ENCODE peak calls at places on chromosomes 1 and 21, in five cellular contexts. N is GM23338, V is SK-N-SH, K is K562, J is HepG2. B is an unnamed sample.

GRCh38 chr1:40929145-40929544 is 50.4 kb upstream of the CTPS1 start:
- DNase-seq in N (no peak), V (no peak), K (no peak), J (no peak), B (no peak)

GRCh38 chr1:202587859-202588480 is 122.3 kb downstream of the SYT2 start:
- DNase-seq in N (no peak), V (no peak), K (no peak), J (no peak), B (no peak)

GRCh38 chr21:46253610-46254124 is 25.1 kb upstream of the LSS start:
- DNase-seq in N (peak; percentile 21), V (no peak), K (peak; percentile 60), J (no peak), B (peak; percentile 7)

GRCh38 chr21:35211767-35212166 is 162.7 kb upstream of the RUNX1 start:
- DNase-seq in N (no peak), V (no peak), K (no peak), J (no peak), B (no peak)

GRCh38 chr1:46248122-46248920 is 758 bp downstream of the RAD54L start:
- DNase-seq in N (peak; percentile 85), V (peak; percentile 55), K (peak; percentile 74), J (peak; percentile 62), B (peak; percentile 17)

GRCh38 chr1:30724175-30724574 is 790 bp upstream of the MATN1 start:
- DNase-seq in N (peak; percentile 35), V (no peak), K (no peak), J (no peak), B (no peak)

GRCh38 chr21:17467829-17468228 is 45.0 kb upstream of the CXADR start:
- DNase-seq in N (peak; percentile 17), V (no peak), K (no peak), J (peak; percentile 66), B (no peak)

GRCh38 chr1:163834778-163835177 is 513.0 kb downstream of the NUF2 start:
- DNase-seq in N (no peak), V (no peak), K (no peak), J (no peak), B (no peak)

GRCh38 chr1:29236993-29237905 is 927 bp downstream of the PTPRU start:
- DNase-seq in N (peak; percentile 57), V (peak; percentile 79), K (peak; percentile 53), J (peak; percentile 34), B (peak; percentile 31)

GRCh38 chr1:153929433-153929825 is 6.7 kb upstream of the GATAD2B start:
- DNase-seq in N (no peak), V (peak; percentile 10), K (no peak), J (no peak), B (no peak)

GRCh38 chr1:172489847-172490246 is 43.1 kb upstream of the SUCO start:
- DNase-seq in N (no peak), V (no peak), K (no peak), J (no peak), B (no peak)

GRCh38 chr1:155078496-155079209 is at the start of gene EFNA3:
- DNase-seq in N (peak; percentile 78), V (peak; percentile 98), K (peak; percentile 98), J (no peak), B (peak; percentile 65)

GRCh38 chr21:44789880-44790279 is 11.7 kb downstream of the UBE2G2 start:
- DNase-seq in N (no peak), V (no peak), K (no peak), J (no peak), B (no peak)

GRCh38 chr1:54081306-54082270 is 28.2 kb downstream of the TCEANC2 start:
- DNase-seq in N (peak; percentile 97), V (peak; percentile 57), K (peak; percentile 85), J (peak; percentile 87), B (peak; percentile 59)

GRCh38 chr1:10617931-10618885 is 143.5 kb downstream of the PEX14 start:
- DNase-seq in N (no peak), V (no peak), K (no peak), J (no peak), B (no peak)

GRCh38 chr21:45220106-45220505 is 67.6 kb downstream of the POFUT2 start:
- DNase-seq in N (no peak), V (no peak), K (no peak), J (no peak), B (no peak)

GRCh38 chr1:9249534-9250335 is 15.2 kb downstream of the H6PD start:
- DNase-seq in N (peak; percentile 85), V (peak; percentile 76), K (peak; percentile 63), J (peak; percentile 79), B (peak; percentile 41)

GRCh38 chr1:205396972-205397616 is 24.8 kb downstream of the LEMD1 start:
- DNase-seq in N (peak; percentile 92), V (peak; percentile 75), K (peak; percentile 76), J (peak; percentile 64), B (peak; percentile 35)

DNA sequence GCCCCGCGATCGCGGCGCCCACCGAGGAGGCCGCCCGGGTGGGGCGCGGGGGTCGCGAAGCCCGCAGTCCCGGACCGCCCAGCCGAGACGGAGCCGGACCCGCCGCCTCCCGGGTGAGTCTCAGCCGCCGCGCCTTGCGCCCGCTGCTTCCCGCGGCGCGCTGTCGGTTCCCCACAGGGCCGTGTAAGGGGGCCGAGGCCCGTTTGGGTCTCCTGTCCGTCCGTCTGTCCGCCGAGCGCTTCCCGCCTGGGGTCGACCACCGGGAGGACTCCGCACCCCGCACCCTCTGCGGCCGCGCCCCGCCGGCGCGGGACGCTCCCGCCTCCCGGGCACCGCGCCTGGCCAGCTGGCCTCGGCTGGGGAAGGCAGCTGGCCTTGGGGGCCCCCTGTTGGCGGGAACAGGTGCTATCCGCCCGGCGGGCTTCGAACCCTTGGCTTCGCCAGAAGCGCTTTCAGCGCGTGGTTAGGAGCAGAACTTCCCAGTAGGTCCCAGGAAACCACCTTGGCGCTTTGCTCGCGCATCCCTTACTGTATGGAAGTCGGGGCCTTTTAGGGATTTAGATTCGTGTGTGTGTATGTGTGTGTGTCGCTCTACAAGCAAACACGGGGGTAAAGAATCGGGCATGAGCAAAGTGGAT is 414 bp downstream of the TMEM51 start:
- DNase-seq in N (peak; percentile 81), V (peak; percentile 84), K (peak; percentile 81), J (no peak), B (peak; percentile 70)
- TF ChIP-seq POLR2AphosphoS5 in N (no peak), V (no peak), K (no peak), J (no peak), B (no peak)

GRCh38 chr1:2267862-2268261 is 39.7 kb downstream of the SKI start:
- DNase-seq in N (no peak), V (no peak), K (no peak), J (no peak), B (no peak)

GRCh38 chr1:2269193-2269921 is 41.2 kb downstream of the SKI start:
- DNase-seq in N (no peak), V (no peak), K (no peak), J (no peak), B (no peak)

GRCh38 chr1:2268285-2269056 is 40.4 kb downstream of the SKI start:
- DNase-seq in N (no peak), V (no peak), K (no peak), J (no peak), B (no peak)

GRCh38 chr1:2267051-2267830 is 39.1 kb downstream of the SKI start:
- DNase-seq in N (no peak), V (no peak), K (no peak), J (no peak), B (no peak)

GRCh38 chr1:2266301-2266967 is 38.3 kb downstream of the SKI start:
- DNase-seq in N (no peak), V (no peak), K (no peak), J (no peak), B (no peak)
- H3K79me2 ChIP-seq in N (peaks cover 96% of the 10 kb centered on the region), V (peaks cover 91% of the 10 kb centered on the region), K (peaks cover 96% of the 10 kb centered on the region), J (peaks cover 91% of the 10 kb centered on the region), B (peaks cover 98% of the 10 kb centered on the region)

GRCh38 chr1:110237406-110238152 is 27.5 kb downstream of the KCNC4 start:
- DNase-seq in N (no peak), V (no peak), K (peak; percentile 33), J (no peak), B (no peak)

GRCh38 chr1:110233861-110234260 is 23.7 kb downstream of the KCNC4 start:
- DNase-seq in N (no peak), V (no peak), K (no peak), J (no peak), B (no peak)

GRCh38 chr1:110234691-110235090 is 24.6 kb downstream of the KCNC4 start:
- DNase-seq in N (no peak), V (no peak), K (no peak), J (no peak), B (no peak)

GRCh38 chr1:110235181-110235838 is 25.2 kb downstream of the KCNC4 start:
- DNase-seq in N (no peak), V (peak; percentile 79), K (no peak), J (no peak), B (peak; percentile 70)

DNA sequence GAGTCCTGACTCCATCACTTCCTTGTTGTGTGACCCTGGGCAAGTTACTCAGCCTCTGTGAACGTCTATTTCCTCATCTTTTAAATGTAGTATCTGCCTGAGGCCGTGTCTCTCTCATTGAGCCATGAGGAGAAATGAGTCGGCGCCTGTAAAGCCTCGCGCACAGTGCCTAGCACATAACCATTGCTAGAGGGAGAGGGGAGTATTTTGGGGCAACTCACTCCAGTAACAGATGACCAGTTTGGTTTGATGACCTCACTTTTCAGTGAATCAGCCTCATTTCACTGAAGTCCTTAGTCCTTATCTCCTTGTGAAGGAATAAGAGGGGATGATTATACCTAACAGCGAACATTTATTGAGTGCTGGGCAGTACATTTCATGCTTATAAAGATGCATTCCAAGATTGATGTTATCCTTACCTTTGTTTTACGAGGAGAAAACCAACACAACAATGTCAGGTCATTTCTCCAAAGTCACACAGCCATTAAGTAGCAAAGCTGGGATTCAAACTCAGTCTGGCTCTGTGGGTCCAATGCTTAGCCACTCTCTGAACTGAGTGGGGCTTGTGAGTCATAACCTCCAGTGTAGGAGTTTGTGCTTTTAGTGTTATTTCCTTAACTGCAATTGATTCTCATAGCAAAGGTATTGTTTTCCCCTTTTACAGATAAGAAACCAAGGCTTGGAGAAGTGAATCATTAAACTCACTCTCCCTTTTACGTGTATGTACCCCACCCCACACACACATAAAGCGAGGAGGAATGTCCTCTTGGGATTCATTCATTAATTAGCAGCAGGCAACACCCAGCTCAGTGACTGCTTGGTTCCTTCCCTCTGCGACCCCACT is 25.9 kb downstream of the KCNC4 start:
- DNase-seq in N (no peak), V (no peak), K (peak; percentile 46), J (no peak), B (peak; percentile 86)
- TF ChIP-seq POLR2AphosphoS5 in N (no peak), V (no peak), K (no peak), J (no peak), B (no peak)

GRCh38 chr1:183092350-183092749 is 69.1 kb downstream of the LAMC1 start:
- DNase-seq in N (no peak), V (no peak), K (no peak), J (no peak), B (no peak)

GRCh38 chr1:183093821-183094287 is 70.6 kb downstream of the LAMC1 start:
- DNase-seq in N (peak; percentile 71), V (no peak), K (no peak), J (no peak), B (no peak)

GRCh38 chr1:183093066-183093668 is 69.9 kb downstream of the LAMC1 start:
- DNase-seq in N (no peak), V (no peak), K (no peak), J (no peak), B (no peak)

GRCh38 chr1:183089025-183089639 is 65.9 kb downstream of the LAMC1 start:
- DNase-seq in N (no peak), V (no peak), K (no peak), J (peak; percentile 98), B (no peak)

GRCh38 chr1:183090386-183091006 is 67.3 kb downstream of the LAMC1 start:
- DNase-seq in N (no peak), V (no peak), K (no peak), J (peak; percentile 49), B (peak; percentile 29)
- H3K79me2 ChIP-seq in N (peaks cover 55% of the 10 kb centered on the region), V (peaks cover 98% of the 10 kb centered on the region), K (no peaks in the 10 kb centered on the region), J (peaks cover 63% of the 10 kb centered on the region), B (peaks cover 91% of the 10 kb centered on the region)

B was measured in endothelial cell of umbilical vein.